ENCODE peak calls at places on chromosomes 4 and X, in six cellular contexts. One of them, this sample, is unnamed.

GRCh38 chr4:18366136-18366535 is 344.6 kb upstream of the LCORL start:
- DNase-seq in adrenal gland: no peak
- DNase-seq in LoVo: no peak
- DNase-seq in GM13977: no peak
- DNase-seq in GM23248: no peak
- DNase-seq in CD8-positive, alpha-beta memory T cell: no peak
- DNase-seq in this sample: no peak

GRCh38 chr4:26856906-26857277 is 3.7 kb upstream of the STIM2 start:
- DNase-seq in CD8-positive, alpha-beta memory T cell: no peak
- DNase-seq in GM23248: peak
- DNase-seq in GM13977: no peak
- DNase-seq in LoVo: no peak
- DNase-seq in adrenal gland: no peak
- DNase-seq in this sample: no peak

GRCh38 chrX:133094098-133094731 is 2.7 kb downstream of the USP26 start:
- DNase-seq in GM23248: no peak
- DNase-seq in CD8-positive, alpha-beta memory T cell: no peak
- DNase-seq in GM13977: no peak
- DNase-seq in adrenal gland: no peak
- DNase-seq in LoVo: no peak
- DNase-seq in this sample: no peak

GRCh38 chr4:41142356-41142755 is 72.0 kb downstream of the APBB2 start:
- DNase-seq in adrenal gland: no peak
- DNase-seq in GM13977: no peak
- DNase-seq in CD8-positive, alpha-beta memory T cell: no peak
- DNase-seq in LoVo: no peak
- DNase-seq in GM23248: peak
- DNase-seq in this sample: no peak

GRCh38 chr4:149923736-149924135 is 108.1 kb upstream of the IQCM start:
- DNase-seq in LoVo: no peak
- DNase-seq in CD8-positive, alpha-beta memory T cell: no peak
- DNase-seq in adrenal gland: no peak
- DNase-seq in GM23248: no peak
- DNase-seq in GM13977: no peak
- DNase-seq in this sample: no peak

GRCh38 chr4:157907224-157907623 is 265.6 kb downstream of the GASK1B start:
- DNase-seq in GM13977: no peak
- DNase-seq in CD8-positive, alpha-beta memory T cell: no peak
- DNase-seq in adrenal gland: no peak
- DNase-seq in GM23248: no peak
- DNase-seq in LoVo: no peak
- DNase-seq in this sample: no peak

GRCh38 chrX:152817082-152817744 is 13.3 kb downstream of the CETN2 start:
- DNase-seq in LoVo: peak
- DNase-seq in GM23248: peak
- DNase-seq in adrenal gland: peak
- DNase-seq in GM13977: no peak
- DNase-seq in CD8-positive, alpha-beta memory T cell: no peak
- DNase-seq in this sample: peak

GRCh38 chrX:130110379-130111219 is at the start of gene ELF4:
- DNase-seq in GM13977: peak
- DNase-seq in GM23248: peak
- DNase-seq in LoVo: peak
- DNase-seq in CD8-positive, alpha-beta memory T cell: peak
- DNase-seq in adrenal gland: peak
- DNase-seq in this sample: peak

GRCh38 chr4:165965503-165965902 is 92.5 kb downstream of the TLL1 start:
- DNase-seq in LoVo: no peak
- DNase-seq in GM23248: no peak
- DNase-seq in adrenal gland: no peak
- DNase-seq in GM13977: no peak
- DNase-seq in CD8-positive, alpha-beta memory T cell: no peak
- DNase-seq in this sample: no peak

GRCh38 chrX:134186362-134187121 is 50.4 kb upstream of the CCDC160 start:
- DNase-seq in CD8-positive, alpha-beta memory T cell: peak
- DNase-seq in adrenal gland: no peak
- DNase-seq in GM13977: no peak
- DNase-seq in LoVo: no peak
- DNase-seq in GM23248: no peak
- DNase-seq in this sample: no peak

GRCh38 chrX:15505104-15505503 is 4.5 kb downstream of the BMX start:
- DNase-seq in LoVo: peak
- DNase-seq in GM23248: no peak
- DNase-seq in CD8-positive, alpha-beta memory T cell: no peak
- DNase-seq in adrenal gland: no peak
- DNase-seq in GM13977: no peak
- DNase-seq in this sample: no peak

GRCh38 chrX:20989361-20989760 is 384.9 kb upstream of the CNKSR2 start:
- DNase-seq in LoVo: no peak
- DNase-seq in GM23248: peak
- DNase-seq in CD8-positive, alpha-beta memory T cell: no peak
- DNase-seq in GM13977: no peak
- DNase-seq in adrenal gland: no peak
- DNase-seq in this sample: no peak

GRCh38 chr4:136412708-136413107 is 1119.6 kb downstream of the PCDH18 start:
- DNase-seq in LoVo: no peak
- DNase-seq in CD8-positive, alpha-beta memory T cell: no peak
- DNase-seq in GM23248: no peak
- DNase-seq in adrenal gland: no peak
- DNase-seq in GM13977: no peak
- DNase-seq in this sample: no peak

GRCh38 chrX:42975906-42976305 is 197.9 kb upstream of the PPP1R2C start:
- DNase-seq in CD8-positive, alpha-beta memory T cell: no peak
- DNase-seq in GM23248: no peak
- DNase-seq in LoVo: no peak
- DNase-seq in GM13977: no peak
- DNase-seq in adrenal gland: no peak
- DNase-seq in this sample: no peak

GRCh38 chr4:146059153-146059552 is 116.4 kb upstream of the LSM6 start:
- DNase-seq in adrenal gland: no peak
- DNase-seq in CD8-positive, alpha-beta memory T cell: no peak
- DNase-seq in LoVo: no peak
- DNase-seq in GM13977: peak
- DNase-seq in GM23248: no peak
- DNase-seq in this sample: no peak

GRCh38 chrX:49042581-49043219 is 457 bp downstream of the TFE3 start:
- DNase-seq in LoVo: no peak
- DNase-seq in GM13977: no peak
- DNase-seq in CD8-positive, alpha-beta memory T cell: no peak
- DNase-seq in GM23248: no peak
- DNase-seq in adrenal gland: no peak
- DNase-seq in this sample: no peak

GRCh38 chrX:22686138-22686541 is 313.6 kb upstream of the DDX53 start:
- DNase-seq in GM13977: no peak
- DNase-seq in adrenal gland: peak
- DNase-seq in CD8-positive, alpha-beta memory T cell: no peak
- DNase-seq in LoVo: no peak
- DNase-seq in GM23248: no peak
- DNase-seq in this sample: no peak

GRCh38 chr4:94650129-94650495 is 107.6 kb upstream of the BMPR1B start:
- DNase-seq in GM23248: no peak
- DNase-seq in LoVo: no peak
- DNase-seq in CD8-positive, alpha-beta memory T cell: no peak
- DNase-seq in adrenal gland: no peak
- DNase-seq in GM13977: no peak
- DNase-seq in this sample: no peak

GRCh38 chrX:69504626-69505612 is 793 bp downstream of the NALF2 start:
- DNase-seq in LoVo: no peak
- DNase-seq in CD8-positive, alpha-beta memory T cell: no peak
- DNase-seq in GM13977: no peak
- DNase-seq in adrenal gland: no peak
- DNase-seq in GM23248: peak
- DNase-seq in this sample: no peak

GRCh38 chrX:7068939-7069367 is 78.6 kb upstream of the STS start:
- DNase-seq in GM13977: no peak
- DNase-seq in adrenal gland: no peak
- DNase-seq in CD8-positive, alpha-beta memory T cell: no peak
- DNase-seq in LoVo: no peak
- DNase-seq in GM23248: peak
- DNase-seq in this sample: no peak

GRCh38 chr4:74875451-74875850 is 57.5 kb upstream of the PARM1 start:
- DNase-seq in GM13977: no peak
- DNase-seq in GM23248: no peak
- DNase-seq in CD8-positive, alpha-beta memory T cell: no peak
- DNase-seq in adrenal gland: no peak
- DNase-seq in LoVo: no peak
- DNase-seq in this sample: no peak

GRCh38 chr4:3480528-3481112 is 17.5 kb downstream of the DOK7 start:
- DNase-seq in LoVo: peak
- DNase-seq in GM13977: peak
- DNase-seq in adrenal gland: peak
- DNase-seq in GM23248: peak
- DNase-seq in CD8-positive, alpha-beta memory T cell: peak
- DNase-seq in this sample: peak

GRCh38 chrX:13906103-13906502 is 89.2 kb upstream of the GPM6B start:
- DNase-seq in CD8-positive, alpha-beta memory T cell: no peak
- DNase-seq in adrenal gland: no peak
- DNase-seq in GM23248: no peak
- DNase-seq in GM13977: no peak
- DNase-seq in LoVo: no peak
- DNase-seq in this sample: no peak

GRCh38 chr4:122739174-122739573 is 6.7 kb downstream of the BBS12 start:
- DNase-seq in CD8-positive, alpha-beta memory T cell: no peak
- DNase-seq in GM23248: peak
- DNase-seq in LoVo: no peak
- DNase-seq in adrenal gland: no peak
- DNase-seq in GM13977: no peak
- DNase-seq in this sample: no peak

GRCh38 chr4:2284934-2285664 is 23.2 kb upstream of the MXD4 start:
- DNase-seq in GM13977: no peak
- DNase-seq in adrenal gland: no peak
- DNase-seq in CD8-positive, alpha-beta memory T cell: no peak
- DNase-seq in GM23248: peak
- DNase-seq in LoVo: no peak
- DNase-seq in this sample: no peak

GRCh38 chr4:26076896-26077295 is 162.9 kb downstream of the SMIM20 start:
- DNase-seq in CD8-positive, alpha-beta memory T cell: no peak
- DNase-seq in LoVo: no peak
- DNase-seq in adrenal gland: no peak
- DNase-seq in GM23248: peak
- DNase-seq in GM13977: no peak
- DNase-seq in this sample: no peak

GRCh38 chrX:100410901-100411801 is 1.1 kb upstream of the PCDH19 start:
- DNase-seq in GM23248: peak
- DNase-seq in GM13977: peak
- DNase-seq in LoVo: no peak
- DNase-seq in CD8-positive, alpha-beta memory T cell: no peak
- DNase-seq in adrenal gland: no peak
- DNase-seq in this sample: no peak

GRCh38 chr4:951594-952468 is 19.6 kb downstream of the TMEM175 start:
- DNase-seq in adrenal gland: no peak
- DNase-seq in GM23248: no peak
- DNase-seq in CD8-positive, alpha-beta memory T cell: no peak
- DNase-seq in GM13977: no peak
- DNase-seq in LoVo: no peak
- DNase-seq in this sample: no peak

GRCh38 chr4:103292373-103292772 is 94.2 kb upstream of the CENPE start:
- DNase-seq in adrenal gland: no peak
- DNase-seq in CD8-positive, alpha-beta memory T cell: no peak
- DNase-seq in GM13977: no peak
- DNase-seq in LoVo: no peak
- DNase-seq in GM23248: no peak
- DNase-seq in this sample: no peak

GRCh38 chr4:70405765-70406164 is 8.0 kb downstream of the OPRPN start:
- DNase-seq in CD8-positive, alpha-beta memory T cell: no peak
- DNase-seq in adrenal gland: no peak
- DNase-seq in GM23248: no peak
- DNase-seq in GM13977: no peak
- DNase-seq in LoVo: no peak
- DNase-seq in this sample: no peak

This sample was measured in Calu3.